ENCODE peak calls at places on chromosome 13, in four cellular contexts. J, R, H and N are unnamed samples.

GRCh38 chr13:112947796-112948195 is 21.2 kb upstream of the MCF2L start:
- DNase-seq in J (no peak), H (no peak), R (no peak), N (no peak)

GRCh38 chr13:100611678-100612492 is 23.3 kb upstream of the GGACT start:
- DNase-seq in H (no peak), J (no peak), R (no peak), N (no peak)

GRCh38 chr13:91534996-91535395 is 136.6 kb downstream of the GPC5 start:
- DNase-seq in J (no peak), R (no peak), H (no peak), N (no peak)

GRCh38 chr13:88376762-88377388 is 705.7 kb downstream of the SLITRK5 start:
- DNase-seq in R (no peak), J (no peak), H (no peak), N (no peak)

GRCh38 chr13:46896346-46897138 is at the start of gene HTR2A:
- DNase-seq in H (peak), R (no peak), J (peak), N (no peak)

GRCh38 chr13:107680115-107680514 is 535.2 kb downstream of the LIG4 start:
- DNase-seq in R (no peak), H (no peak), J (peak), N (no peak)

GRCh38 chr13:106291006-106291405 is 244.5 kb downstream of the EFNB2 start:
- DNase-seq in J (peak), R (no peak), H (no peak), N (peak)

GRCh38 chr13:31043891-31044657 is 111.6 kb downstream of the TEX26 start:
- DNase-seq in J (peak), H (peak), R (peak), N (no peak)

GRCh38 chr13:79231887-79232286 is 174.2 kb downstream of the RBM26 start:
- DNase-seq in R (no peak), H (no peak), J (no peak), N (no peak)

DNA sequence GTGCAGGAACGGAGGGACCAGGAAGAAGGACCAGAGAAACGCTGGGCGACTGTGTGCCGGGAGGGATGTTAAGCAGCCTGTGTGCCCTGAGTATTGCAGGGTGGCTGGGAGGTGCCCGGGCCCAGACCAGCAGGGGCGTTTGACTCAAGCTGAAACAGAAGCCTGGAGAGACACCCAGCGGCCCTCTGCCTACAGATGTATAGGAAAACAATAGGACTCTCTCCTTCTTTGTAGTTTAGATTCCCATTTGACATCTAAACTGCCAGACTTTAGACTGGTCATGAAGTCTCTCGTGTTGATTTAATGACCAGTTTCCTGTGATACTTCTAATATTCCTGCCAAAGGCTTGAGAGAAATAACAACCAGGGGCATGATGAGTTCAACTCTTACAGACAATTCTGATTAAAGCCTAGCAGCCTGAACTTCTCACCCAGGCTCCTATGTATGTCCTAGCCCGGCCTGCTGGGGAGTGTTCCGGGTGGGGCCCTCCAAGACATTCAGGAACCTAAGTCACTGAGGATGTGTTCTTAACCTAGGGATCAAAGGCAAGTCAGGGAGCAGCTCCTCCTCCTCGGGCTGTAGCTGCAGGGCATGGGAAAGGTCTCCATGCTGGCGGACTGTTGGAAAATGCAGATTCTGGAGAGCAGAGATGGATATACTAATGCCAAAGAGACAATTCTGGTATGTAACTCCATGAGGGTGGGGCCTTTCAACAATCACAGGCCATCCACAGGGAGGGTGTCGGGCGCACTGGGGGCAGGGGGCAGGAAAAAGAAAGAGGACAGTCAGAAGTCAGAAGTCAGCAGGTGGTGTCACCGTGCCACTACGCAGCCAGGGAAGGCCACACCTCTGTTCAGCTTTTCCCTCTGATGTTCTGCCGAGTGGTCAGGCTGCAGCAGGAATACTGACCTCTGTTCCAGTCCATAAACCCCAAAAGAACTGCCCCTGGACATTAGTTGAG is 131.9 kb downstream of the STARD13 start:
- DNase-seq in H (no peak), R (no peak), J (peak), N (no peak)
- TF ChIP-seq CTCF in H (peak), R (no peak), J (peak), N (no peak)

DNA sequence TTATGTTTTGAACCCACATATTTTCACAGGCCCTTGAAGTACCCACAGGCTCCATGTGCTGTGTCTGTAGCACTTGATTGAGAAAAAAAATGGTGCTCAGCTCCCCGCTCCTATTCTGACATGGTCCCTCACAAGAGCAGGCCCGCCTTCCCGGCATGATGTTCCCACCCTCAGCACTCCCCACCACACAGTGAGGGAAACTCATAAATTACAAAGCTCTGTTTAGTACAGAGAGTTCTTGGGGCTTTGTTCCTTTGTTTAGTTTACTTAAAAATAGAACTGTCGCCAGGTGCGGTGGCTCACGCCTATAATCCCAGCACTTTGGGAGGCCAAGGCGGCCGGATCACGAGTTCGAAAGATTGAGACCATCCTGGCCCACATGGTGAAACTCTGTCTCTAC is 25.9 kb upstream of the ABCC4 start:
- DNase-seq in J (no peak), R (no peak), H (no peak), N (no peak)
- TF ChIP-seq CTCF in J (no peak), R (no peak), H (no peak), N (no peak)

GRCh38 chr13:23509781-23510543 is 60.2 kb upstream of the TNFRSF19 start:
- DNase-seq in H (no peak), R (peak), J (peak), N (peak)
- TF ChIP-seq CTCF in H (no peak), R (no peak), J (no peak), N (no peak)

GRCh38 chr13:29999492-30000372 is 149.3 kb upstream of the UBL3 start:
- DNase-seq in J (no peak), R (no peak), H (no peak), N (no peak)
- TF ChIP-seq CTCF in J (no peak), R (no peak), H (no peak), N (no peak)

GRCh38 chr13:98447881-98448641 is 128.8 kb downstream of the STK24 start:
- DNase-seq in R (no peak), H (peak), J (peak), N (no peak)
- TF ChIP-seq CTCF in R (peak), H (peak), J (peak), N (peak)

GRCh38 chr13:98598043-98598442 is 21.1 kb upstream of the STK24 start:
- DNase-seq in H (no peak), R (no peak), J (peak), N (no peak)
- TF ChIP-seq CTCF in H (no peak), R (peak), J (peak), N (peak)